ENCODE peak calls at places on chromosome 6, in ten cellular contexts. N, Z, F, O, X, R, A, T, M and P are unnamed samples.

GRCh38 chr6:78810698-78811097 is 56.7 kb upstream of the IRAK1BP1 start:
- DNase-seq in N (no peak), Z (no peak), F (no peak), O (no peak), X (no peak), R (no peak), A (no peak), T (no peak), M (peak), P (peak)

GRCh38 chr6:81031429-81031828 is 721.1 kb downstream of the TENT5A start:
- DNase-seq in N (no peak), Z (no peak), F (no peak), O (no peak), X (no peak), R (no peak), A (no peak), T (no peak), M (no peak), P (peak)

GRCh38 chr6:111899531-111899930 is 26.3 kb upstream of the FYN start:
- DNase-seq in N (no peak), Z (no peak), F (no peak), O (no peak), X (no peak), R (no peak), A (no peak), T (no peak), M (no peak), P (no peak)

GRCh38 chr6:110214338-110214737 is 34.1 kb downstream of the CDC40 start:
- DNase-seq in N (no peak), Z (no peak), F (no peak), O (no peak), X (no peak), R (no peak), A (no peak), T (no peak), M (no peak), P (no peak)

GRCh38 chr6:166275714-166276166 is 32.5 kb downstream of the PRR18 start:
- DNase-seq in N (peak), Z (peak), F (peak), O (peak), X (peak), R (peak), A (peak), T (peak), M (peak), P (peak)

GRCh38 chr6:133916650-133917151 is 27.8 kb downstream of the TCF21 start:
- DNase-seq in N (peak), Z (peak), F (peak), O (peak), X (peak), R (peak), A (peak), T (peak), M (peak), P (peak)

GRCh38 chr6:139881251-139881650 is 506.8 kb upstream of the CITED2 start:
- DNase-seq in N (no peak), Z (no peak), F (no peak), O (no peak), X (no peak), R (no peak), A (no peak), T (no peak), M (no peak), P (no peak)

GRCh38 chr6:83096791-83097190 is 29.3 kb downstream of the DOP1A start:
- DNase-seq in N (no peak), Z (no peak), F (no peak), O (no peak), X (no peak), R (no peak), A (no peak), T (no peak), M (no peak), P (no peak)

GRCh38 chr6:72534236-72534635 is 87.6 kb upstream of the KCNQ5 start:
- DNase-seq in N (no peak), Z (no peak), F (no peak), O (no peak), X (no peak), R (no peak), A (no peak), T (no peak), M (no peak), P (no peak)

GRCh38 chr6:46954819-46955520 is 33.2 kb upstream of the ADGRF5 start:
- DNase-seq in N (no peak), Z (no peak), F (no peak), O (no peak), X (no peak), R (no peak), A (no peak), T (no peak), M (peak), P (no peak)

GRCh38 chr6:25476126-25476525 is 175.9 kb upstream of the SCGN start:
- DNase-seq in N (no peak), Z (no peak), F (no peak), O (no peak), X (no peak), R (no peak), A (no peak), T (no peak), M (no peak), P (no peak)

GRCh38 chr6:27294409-27294808 is 17.7 kb downstream of the POM121L2 start:
- DNase-seq in N (no peak), Z (no peak), F (no peak), O (peak), X (no peak), R (no peak), A (no peak), T (no peak), M (no peak), P (no peak)

GRCh38 chr6:82687855-82688254 is 324.2 kb downstream of the TPBG start:
- DNase-seq in N (no peak), Z (no peak), F (no peak), O (no peak), X (no peak), R (no peak), A (no peak), T (no peak), M (no peak), P (no peak)

GRCh38 chr6:153947817-153948447 is 91.1 kb upstream of the OPRM1 start:
- DNase-seq in N (no peak), Z (peak), F (no peak), O (peak), X (no peak), R (peak), A (no peak), T (no peak), M (no peak), P (no peak)

GRCh38 chr6:169529931-169530761 is 171.7 kb downstream of the WDR27 start:
- DNase-seq in N (no peak), Z (no peak), F (no peak), O (peak), X (no peak), R (no peak), A (no peak), T (no peak), M (peak), P (peak)

GRCh38 chr6:157172088-157172768 is 151.1 kb downstream of the TMEM242 start:
- DNase-seq in N (no peak), Z (no peak), F (no peak), O (no peak), X (no peak), R (no peak), A (no peak), T (no peak), M (no peak), P (no peak)

GRCh38 chr6:106287215-106287614 is 38.3 kb downstream of the ATG5 start:
- DNase-seq in N (no peak), Z (no peak), F (no peak), O (no peak), X (no peak), R (no peak), A (no peak), T (no peak), M (no peak), P (no peak)

GRCh38 chr6:163415620-163416379 is 1.3 kb downstream of the QKI start:
- DNase-seq in N (no peak), Z (peak), F (peak), O (peak), X (peak), R (no peak), A (no peak), T (peak), M (peak), P (no peak)

GRCh38 chr6:53312355-53312754 is 36.4 kb downstream of the ELOVL5 start:
- DNase-seq in N (no peak), Z (no peak), F (no peak), O (no peak), X (no peak), R (no peak), A (no peak), T (no peak), M (no peak), P (no peak)

GRCh38 chr6:118309337-118310093 is 238.6 kb upstream of the PLN start:
- DNase-seq in N (no peak), Z (no peak), F (no peak), O (no peak), X (no peak), R (no peak), A (no peak), T (no peak), M (no peak), P (no peak)

GRCh38 chr6:164345340-164345739 is 930.8 kb downstream of the QKI start:
- DNase-seq in N (no peak), Z (no peak), F (no peak), O (no peak), X (no peak), R (no peak), A (no peak), T (no peak), M (no peak), P (no peak)

GRCh38 chr6:148441454-148441911 is 98.8 kb downstream of the SASH1 start:
- DNase-seq in N (no peak), Z (no peak), F (no peak), O (peak), X (no peak), R (no peak), A (no peak), T (no peak), M (no peak), P (peak)

GRCh38 chr6:130912451-130912850 is 85.2 kb downstream of the SMLR1 start:
- DNase-seq in N (no peak), Z (no peak), F (no peak), O (no peak), X (no peak), R (no peak), A (no peak), T (no peak), M (no peak), P (no peak)

GRCh38 chr6:5570641-5571040 is 309.3 kb downstream of the FARS2 start:
- DNase-seq in N (no peak), Z (no peak), F (no peak), O (no peak), X (no peak), R (no peak), A (no peak), T (no peak), M (no peak), P (no peak)

GRCh38 chr6:26295691-26296555 is 69.1 kb upstream of the BTN3A2 start:
- DNase-seq in N (no peak), Z (no peak), F (no peak), O (peak), X (no peak), R (no peak), A (no peak), T (no peak), M (no peak), P (no peak)

GRCh38 chr6:135667694-135668455 is 170.3 kb upstream of the AHI1 start:
- DNase-seq in N (no peak), Z (no peak), F (no peak), O (peak), X (no peak), R (peak), A (no peak), T (no peak), M (no peak), P (peak)

GRCh38 chr6:17233531-17233930 is 47.6 kb upstream of the RBM24 start:
- DNase-seq in N (no peak), Z (no peak), F (no peak), O (peak), X (no peak), R (no peak), A (no peak), T (no peak), M (no peak), P (no peak)

GRCh38 chr6:121868191-121868590 is 432.7 kb downstream of the GJA1 start:
- DNase-seq in N (no peak), Z (no peak), F (no peak), O (no peak), X (no peak), R (no peak), A (no peak), T (no peak), M (no peak), P (no peak)

GRCh38 chr6:160790028-160790792 is 88.2 kb downstream of the PLG start:
- DNase-seq in N (no peak), Z (no peak), F (peak), O (no peak), X (no peak), R (no peak), A (no peak), T (no peak), M (no peak), P (no peak)

GRCh38 chr6:149031545-149032317 is 284.9 kb downstream of the UST start:
- DNase-seq in N (no peak), Z (no peak), F (peak), O (peak), X (peak), R (no peak), A (no peak), T (no peak), M (peak), P (no peak)

GRCh38 chr6:126812651-126813050 is 305.8 kb upstream of the RSPO3 start:
- DNase-seq in N (no peak), Z (no peak), F (no peak), O (no peak), X (no peak), R (no peak), A (no peak), T (no peak), M (no peak), P (no peak)

GRCh38 chr6:121395736-121396135 is 39.7 kb upstream of the GJA1 start:
- DNase-seq in N (no peak), Z (no peak), F (no peak), O (no peak), X (no peak), R (no peak), A (no peak), T (no peak), M (no peak), P (no peak)

GRCh38 chr6:10099086-10099499 is 315.8 kb downstream of the TFAP2A start:
- DNase-seq in N (no peak), Z (no peak), F (no peak), O (no peak), X (no peak), R (no peak), A (no peak), T (no peak), M (no peak), P (no peak)

GRCh38 chr6:39769012-39769411 is 23.2 kb upstream of the DAAM2 start:
- DNase-seq in N (no peak), Z (no peak), F (no peak), O (no peak), X (no peak), R (no peak), A (peak), T (no peak), M (no peak), P (no peak)

GRCh38 chr6:149877678-149878077 is 13.5 kb upstream of the LRP11 start:
- DNase-seq in N (no peak), Z (no peak), F (no peak), O (no peak), X (no peak), R (no peak), A (no peak), T (no peak), M (no peak), P (no peak)

GRCh38 chr6:132962936-132963579 is 148.7 kb downstream of the RPS12 start:
- DNase-seq in N (peak), Z (peak), F (no peak), O (peak), X (peak), R (peak), A (peak), T (peak), M (peak), P (peak)

GRCh38 chr6:148565321-148565926 is 181.4 kb upstream of the UST start:
- DNase-seq in N (no peak), Z (no peak), F (no peak), O (no peak), X (no peak), R (no peak), A (no peak), T (no peak), M (no peak), P (no peak)

GRCh38 chr6:26065952-26066380 is 21.3 kb upstream of the HFE start:
- DNase-seq in N (peak), Z (peak), F (peak), O (peak), X (peak), R (peak), A (peak), T (peak), M (peak), P (peak)

GRCh38 chr6:30480536-30481156 is 8.7 kb upstream of the HLA-E start:
- DNase-seq in N (no peak), Z (no peak), F (no peak), O (no peak), X (peak), R (no peak), A (no peak), T (peak), M (no peak), P (no peak)

GRCh38 chr6:165674155-165675029 is 11.4 kb upstream of the PDE10A start:
- DNase-seq in N (no peak), Z (no peak), F (no peak), O (no peak), X (no peak), R (no peak), A (no peak), T (no peak), M (no peak), P (no peak)